ENCODE peak calls at places on chromosomes 13 and 19, in ten cellular contexts. E is Peyer's patch; O is cardiac muscle cell; F is CD8-positive, alpha-beta memory T cell; D is tibial nerve; M is CD4-positive, CD25-positive, alpha-beta regulatory T cell; B is left ventricle myocardium inferior; L is PC-9; I is suprapubic skin; R is spleen. G is an unnamed sample.

GRCh38 chr13:70253834-70254233 is 145.6 kb upstream of the KLHL1 start:
- DNase-seq in E (no peak), O (peak; percentile 61), F (no peak), D (no peak), M (no peak), B (no peak), L (no peak), I (no peak), R (no peak), G (no peak)

GRCh38 chr13:64529874-64530485 is 2700.2 kb downstream of the PCDH9 start:
- DNase-seq in E (no peak), O (peak; percentile 34), F (no peak), D (no peak), M (no peak), B (no peak), L (no peak), I (no peak), R (no peak), G (no peak)

GRCh38 chr13:83377486-83377885 is 504.8 kb downstream of the SLITRK1 start:
- DNase-seq in E (no peak), O (no peak), F (no peak), D (no peak), M (no peak), B (no peak), L (no peak), I (no peak), R (no peak), G (no peak)

GRCh38 chr13:30865131-30866009 is 40.7 kb upstream of the MEDAG start:
- DNase-seq in E (peak; percentile 33), O (peak; percentile 90), F (peak; percentile 27), D (peak; percentile 69), M (no peak), B (peak; percentile 74), L (peak; percentile 65), I (peak; percentile 91), R (peak; percentile 90), G (peak; percentile 71)

GRCh38 chr19:55882626-55883025 is 46.3 kb downstream of the NLRP4 start:
- DNase-seq in E (no peak), O (no peak), F (no peak), D (no peak), M (no peak), B (no peak), L (no peak), I (no peak), R (no peak), G (no peak)

GRCh38 chr19:30029721-30030510 is 87.9 kb downstream of the URI1 start:
- DNase-seq in E (no peak), O (no peak), F (no peak), D (no peak), M (no peak), B (no peak), L (peak; percentile 87), I (no peak), R (no peak), G (no peak)

GRCh38 chr13:45575830-45576180 is 39.7 kb downstream of the ERICH6B start:
- DNase-seq in E (no peak), O (no peak), F (no peak), D (no peak), M (no peak), B (no peak), L (no peak), I (no peak), R (no peak), G (no peak)

GRCh38 chr19:16435238-16435911 is 36.4 kb downstream of the EPS15L1 start:
- DNase-seq in E (no peak), O (peak; percentile 56), F (no peak), D (peak; percentile 71), M (no peak), B (peak; percentile 40), L (no peak), I (no peak), R (no peak), G (no peak)

GRCh38 chr19:55597493-55597892 is 1.8 kb downstream of the FIZ1 start:
- DNase-seq in E (no peak), O (no peak), F (no peak), D (no peak), M (no peak), B (no peak), L (peak; percentile 30), I (no peak), R (peak; percentile 87), G (no peak)

GRCh38 chr19:7328647-7329046 is 20.1 kb upstream of the ARHGEF18 start:
- DNase-seq in E (no peak), O (no peak), F (no peak), D (no peak), M (no peak), B (no peak), L (no peak), I (no peak), R (peak; percentile 25), G (no peak)

DNA sequence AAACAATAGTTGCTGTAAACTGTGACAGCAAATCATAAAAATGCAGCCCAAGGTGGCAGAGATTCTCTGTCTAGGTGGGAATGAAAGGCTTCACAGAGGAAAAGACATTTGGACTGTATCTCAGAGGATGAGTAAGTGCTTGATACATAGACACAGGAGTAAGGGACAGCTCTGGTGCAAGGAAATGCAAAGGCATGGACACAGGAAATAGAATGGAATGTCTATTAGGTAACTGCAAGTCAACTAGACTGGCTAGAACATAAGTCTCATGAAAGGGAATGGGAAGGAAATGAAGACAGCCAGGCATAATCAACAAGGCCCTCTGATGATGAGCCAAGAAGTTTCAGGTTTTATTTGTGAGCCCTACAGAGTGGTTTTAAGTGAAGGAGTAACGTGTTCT is 321.7 kb downstream of the SUCLA2 start:
- DNase-seq in E (no peak), O (no peak), F (no peak), D (no peak), M (no peak), B (no peak), L (no peak), I (no peak), R (no peak), G (no peak)
- H3K27ac ChIP-seq in E (no peak overlapping the region), O (no peak overlapping the region), F (no peak overlapping the region), D (no peak overlapping the region), M (no peak overlapping the region), B (no peak overlapping the region), L (no peak overlapping the region), I (no peak overlapping the region), R (no peak overlapping the region), G (no peak overlapping the region)

GRCh38 chr19:21789761-21790160 is 22.4 kb upstream of the ZNF100 start:
- DNase-seq in E (no peak), O (no peak), F (no peak), D (no peak), M (no peak), B (no peak), L (peak; percentile 70), I (no peak), R (no peak), G (no peak)

DNA sequence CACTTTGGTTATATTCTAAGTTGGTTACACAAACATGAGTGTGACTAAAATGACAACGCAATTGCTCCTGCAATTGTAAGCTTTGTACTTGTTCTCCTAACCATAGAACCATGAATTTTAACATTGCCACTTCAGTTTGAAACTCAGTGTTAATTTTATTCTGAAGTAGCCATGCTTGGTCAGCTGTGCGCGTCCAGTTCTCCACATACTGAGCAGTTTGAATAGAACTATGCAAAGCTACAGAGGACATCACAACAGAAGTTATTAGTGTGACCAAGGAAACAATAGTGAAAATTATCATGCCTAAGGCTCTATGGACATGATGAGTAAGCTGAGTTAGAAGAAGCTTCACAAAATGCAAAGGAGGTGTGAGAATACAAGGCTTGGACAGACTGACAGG is 19.6 kb upstream of the ZNF100 start:
- DNase-seq in E (no peak), O (no peak), F (no peak), D (no peak), M (no peak), B (no peak), L (no peak), I (no peak), R (no peak), G (no peak)
- H3K9me3 ChIP-seq in E (no peaks in the 10 kb centered on the region), O (no peaks in the 10 kb centered on the region), F (no peaks in the 10 kb centered on the region), D (no peaks in the 10 kb centered on the region), M (no peaks in the 10 kb centered on the region), B (peaks cover 9% of the 10 kb centered on the region), L (peaks cover 14% of the 10 kb centered on the region), I (peaks cover 5% of the 10 kb centered on the region), R (peaks cover 46% of the 10 kb centered on the region), G (no peaks in the 10 kb centered on the region)

GRCh38 chr13:79936368-79937136 is 404.4 kb downstream of the SPRY2 start:
- DNase-seq in E (no peak), O (no peak), F (no peak), D (peak; percentile 25), M (no peak), B (no peak), L (peak; percentile 98), I (no peak), R (no peak), G (no peak)
- H3K4me3 ChIP-seq in E (no peak overlapping the region), O (no peak overlapping the region), F (no peak overlapping the region), D (no peak overlapping the region), M (no peak overlapping the region), B (no peak overlapping the region), L (peak overlapping the region; percentile 6), I (no peak overlapping the region), R (no peak overlapping the region), G (no peak overlapping the region)

GRCh38 chr13:99702687-99703319 is 201.5 kb downstream of the TM9SF2 start:
- DNase-seq in E (no peak), O (no peak), F (no peak), D (no peak), M (no peak), B (no peak), L (no peak), I (no peak), R (no peak), G (no peak)

GRCh38 chr13:99700468-99700867 is 199.2 kb downstream of the TM9SF2 start:
- DNase-seq in E (no peak), O (no peak), F (no peak), D (no peak), M (no peak), B (no peak), L (no peak), I (no peak), R (no peak), G (no peak)

GRCh38 chr13:99698816-99699099 is 197.5 kb downstream of the TM9SF2 start:
- DNase-seq in E (no peak), O (no peak), F (no peak), D (no peak), M (no peak), B (no peak), L (no peak), I (no peak), R (no peak), G (no peak)

GRCh38 chr13:99704390-99704789 is 203.1 kb downstream of the TM9SF2 start:
- DNase-seq in E (no peak), O (no peak), F (no peak), D (no peak), M (no peak), B (no peak), L (no peak), I (no peak), R (no peak), G (no peak)

GRCh38 chr13:99703908-99704307 is 202.6 kb downstream of the TM9SF2 start:
- DNase-seq in E (no peak), O (no peak), F (no peak), D (no peak), M (no peak), B (no peak), L (no peak), I (no peak), R (no peak), G (no peak)
- H3K27ac ChIP-seq in E (no peak overlapping the region), O (no peak overlapping the region), F (no peak overlapping the region), D (no peak overlapping the region), M (no peak overlapping the region), B (no peak overlapping the region), L (no peak overlapping the region), I (no peak overlapping the region), R (no peak overlapping the region), G (no peak overlapping the region)